ENCODE peak calls at places on chromosomes 16 and 17, in four cellular contexts. A is C1 segment of cervical spinal cord, M is lung, O is kidney tubule cell. P is an unnamed sample.

GRCh38 chr17:17511971-17512858 is 16.0 kb upstream of the RASD1 start:
- DNase-seq in O (peak), M (no peak), A (no peak), P (peak)

GRCh38 chr17:3535253-3535995 is 22.2 kb downstream of the TRPV3 start:
- DNase-seq in A (peak), O (peak), M (peak), P (no peak)

GRCh38 chr16:3842994-3843393 is 37.5 kb downstream of the CREBBP start:
- DNase-seq in A (no peak), M (no peak), O (no peak), P (no peak)

GRCh38 chr16:48831081-48831722 is 221.2 kb upstream of the N4BP1 start:
- DNase-seq in A (no peak), M (no peak), O (no peak), P (no peak)

GRCh38 chr17:8243827-8244226 is 4.0 kb downstream of the CTC1 start:
- DNase-seq in O (no peak), M (no peak), A (no peak), P (no peak)

GRCh38 chr16:1193143-1193824 is 31.8 kb downstream of the TPSG1 start:
- DNase-seq in M (no peak), O (peak), A (no peak), P (no peak)

GRCh38 chr17:19579192-19579668 is 45.6 kb downstream of the SLC47A1 start:
- DNase-seq in M (no peak), O (no peak), A (no peak), P (peak)

GRCh38 chr17:30309591-30309990 is 17.8 kb upstream of the BLMH start:
- DNase-seq in A (no peak), O (no peak), M (no peak), P (no peak)

GRCh38 chr16:20740901-20741491 is 622 bp downstream of the THUMPD1 start:
- DNase-seq in M (peak), A (peak), O (peak), P (peak)

GRCh38 chr17:47882247-47882646 is 13.8 kb upstream of the SP2 start:
- DNase-seq in A (no peak), M (no peak), O (peak), P (no peak)

GRCh38 chr17:68095205-68095811 is 59.8 kb downstream of the KPNA2 start:
- DNase-seq in M (no peak), A (no peak), O (no peak), P (no peak)

GRCh38 chr16:79876332-79876730 is 275.8 kb upstream of the MAF start:
- DNase-seq in O (peak), A (no peak), M (no peak), P (no peak)

GRCh38 chr17:73064084-73064938 is 28.2 kb downstream of the SLC39A11 start:
- DNase-seq in O (no peak), M (no peak), A (peak), P (no peak)

GRCh38 chr17:1511290-1511689 is 5.1 kb downstream of the INPP5K start:
- DNase-seq in O (no peak), A (no peak), M (no peak), P (no peak)

GRCh38 chr17:1484586-1485310 is 7.7 kb downstream of the MYO1C start:
- DNase-seq in O (peak), M (peak), A (no peak), P (no peak)

GRCh38 chr16:30121741-30122620 is 1.0 kb downstream of the MAPK3 start:
- DNase-seq in A (peak), M (peak), O (no peak), P (peak)

GRCh38 chr16:11162571-11163268 is 93.3 kb downstream of the SOCS1 start:
- DNase-seq in M (no peak), A (no peak), O (no peak), P (no peak)

GRCh38 chr17:13541032-13541480 is 60.7 kb downstream of the HS3ST3A1 start:
- DNase-seq in M (no peak), O (peak), A (no peak), P (no peak)

GRCh38 chr16:57688987-57689771 is 5.4 kb upstream of the DRC7 start:
- DNase-seq in M (no peak), A (no peak), O (no peak), P (peak)

P was measured in cardiac septum.